ENCODE peak calls at places on chromosomes 11 and 22, in seven cellular contexts. Q is tibial nerve, J is epithelial cell of esophagus, E is ovary, R is HFFc6, F is fibroblast of mammary gland, W is astrocyte of the spinal cord. O is an unnamed sample.

GRCh38 chr11:109247071-109247470 is 174.9 kb upstream of the C11orf87 start:
- DNase-seq in Q (no peak), J (peak; percentile 82), E (no peak), R (peak; percentile 14), F (peak; percentile 69), W (peak; percentile 16), O (no peak)

GRCh38 chr11:16528639-16529038 is 172.3 kb upstream of the SOX6 start:
- DNase-seq in Q (no peak), J (no peak), E (no peak), R (no peak), F (no peak), W (no peak), O (no peak)

GRCh38 chr11:46827995-46828394 is 18.1 kb downstream of the CKAP5 start:
- DNase-seq in Q (no peak), J (no peak), E (no peak), R (no peak), F (peak; percentile 27), W (peak; percentile 22), O (no peak)

GRCh38 chr11:47443028-47443700 is 5.8 kb downstream of the RAPSN start:
- DNase-seq in Q (no peak), J (no peak), E (no peak), R (no peak), F (no peak), W (no peak), O (no peak)

GRCh38 chr11:78737891-78738290 is 163.2 kb upstream of the NARS2 start:
- DNase-seq in Q (no peak), J (no peak), E (no peak), R (no peak), F (peak; percentile 8), W (peak; percentile 36), O (no peak)

GRCh38 chr11:59172345-59173079 is 580 bp downstream of the DTX4 start:
- DNase-seq in Q (no peak), J (no peak), E (peak; percentile 58), R (no peak), F (no peak), W (no peak), O (peak; percentile 14)

GRCh38 chr22:22513619-22514018 is 5.1 kb upstream of the ZNF280B start:
- DNase-seq in Q (no peak), J (no peak), E (no peak), R (no peak), F (no peak), W (no peak), O (no peak)

GRCh38 chr22:43148581-43148980 is 2.8 kb upstream of the TSPO start:
- DNase-seq in Q (no peak), J (peak; percentile 56), E (no peak), R (no peak), F (no peak), W (no peak), O (peak; percentile 42)

GRCh38 chr22:31329029-31329428 is 17.1 kb downstream of the PATZ1 start:
- DNase-seq in Q (no peak), J (peak; percentile 40), E (no peak), R (peak; percentile 16), F (no peak), W (peak; percentile 40), O (no peak)

GRCh38 chr11:17986007-17986710 is 26.7 kb downstream of the SERGEF start:
- DNase-seq in Q (peak; percentile 12), J (peak; percentile 73), E (peak; percentile 60), R (peak; percentile 60), F (peak; percentile 92), W (peak; percentile 85), O (no peak)

GRCh38 chr11:71368966-71369365 is 79.2 kb downstream of the DHCR7 start:
- DNase-seq in Q (no peak), J (no peak), E (no peak), R (no peak), F (no peak), W (no peak), O (no peak)

GRCh38 chr22:49218142-49218541 is 609.5 kb downstream of the BRD1 start:
- DNase-seq in Q (no peak), J (no peak), E (no peak), R (no peak), F (no peak), W (no peak), O (no peak)

GRCh38 chr11:120337133-120337895 is 1.1 kb downstream of the ARHGEF12 start:
- DNase-seq in Q (peak; percentile 42), J (no peak), E (peak; percentile 62), R (no peak), F (peak; percentile 28), W (no peak), O (no peak)

GRCh38 chr22:19232620-19233019 is 54.1 kb upstream of the SLC25A1 start:
- DNase-seq in Q (no peak), J (no peak), E (no peak), R (no peak), F (no peak), W (no peak), O (no peak)

GRCh38 chr22:37329239-37330140 is 47.2 kb downstream of the CYTH4 start:
- DNase-seq in Q (no peak), J (peak; percentile 81), E (no peak), R (peak; percentile 74), F (peak; percentile 83), W (no peak), O (no peak)

GRCh38 chr11:120025606-120026335 is 112.1 kb downstream of the TRIM29 start:
- DNase-seq in Q (no peak), J (no peak), E (no peak), R (no peak), F (no peak), W (no peak), O (no peak)

GRCh38 chr22:32535531-32536190 is 61.0 kb downstream of the FBXO7 start:
- DNase-seq in Q (no peak), J (no peak), E (no peak), R (no peak), F (no peak), W (no peak), O (no peak)

GRCh38 chr11:77202941-77203900 is 75.2 kb downstream of the MYO7A start:
- DNase-seq in Q (no peak), J (no peak), E (no peak), R (no peak), F (no peak), W (no peak), O (peak; percentile 19)

GRCh38 chr22:44360686-44361381 is 48.1 kb upstream of the SHISAL1 start:
- DNase-seq in Q (no peak), J (peak; percentile 94), E (peak; percentile 53), R (peak; percentile 75), F (peak; percentile 64), W (peak; percentile 71), O (no peak)
- TF ChIP-seq CTCF in Q (peak; percentile 25), J (peak; percentile 45), E (peak; percentile 59), R (peak; percentile 51), F (no peak), W (peak; percentile 40), O (no peak)

GRCh38 chr11:86990520-86990919 is 35.3 kb upstream of the FZD4 start:
- DNase-seq in Q (no peak), J (peak; percentile 77), E (no peak), R (peak; percentile 39), F (peak; percentile 37), W (peak; percentile 86), O (no peak)

GRCh38 chr11:86990079-86990478 is 34.9 kb upstream of the FZD4 start:
- DNase-seq in Q (no peak), J (no peak), E (no peak), R (no peak), F (no peak), W (peak; percentile 30), O (no peak)

GRCh38 chr11:86984701-86985100 is 29.5 kb upstream of the FZD4 start:
- DNase-seq in Q (no peak), J (no peak), E (no peak), R (no peak), F (no peak), W (no peak), O (no peak)

GRCh38 chr11:86988351-86988881 is 33.2 kb upstream of the FZD4 start:
- DNase-seq in Q (no peak), J (no peak), E (no peak), R (no peak), F (no peak), W (no peak), O (no peak)

DNA sequence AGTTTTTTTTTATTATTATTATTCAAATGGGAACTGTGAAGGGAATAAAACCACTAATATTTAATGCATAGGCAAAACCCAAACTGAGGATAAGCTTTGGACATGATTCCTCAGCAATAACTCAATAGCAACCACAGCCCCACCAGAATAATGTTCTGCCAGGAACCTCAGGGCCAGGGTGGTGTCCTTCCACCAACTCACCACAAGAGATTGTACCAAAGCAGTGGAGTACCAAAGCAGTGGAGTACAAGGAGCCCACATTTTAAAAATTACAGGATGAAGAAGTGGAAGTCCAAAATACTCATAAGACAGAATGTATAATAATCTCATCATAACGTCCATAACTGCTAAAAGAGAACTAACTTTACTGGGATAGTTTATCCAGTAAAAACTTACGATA is 32.5 kb upstream of the FZD4 start:
- DNase-seq in Q (no peak), J (no peak), E (no peak), R (no peak), F (no peak), W (peak; percentile 16), O (no peak)
- TF ChIP-seq CTCF in Q (no peak), J (no peak), E (no peak), R (no peak), F (no peak), W (no peak), O (no peak)

DNA sequence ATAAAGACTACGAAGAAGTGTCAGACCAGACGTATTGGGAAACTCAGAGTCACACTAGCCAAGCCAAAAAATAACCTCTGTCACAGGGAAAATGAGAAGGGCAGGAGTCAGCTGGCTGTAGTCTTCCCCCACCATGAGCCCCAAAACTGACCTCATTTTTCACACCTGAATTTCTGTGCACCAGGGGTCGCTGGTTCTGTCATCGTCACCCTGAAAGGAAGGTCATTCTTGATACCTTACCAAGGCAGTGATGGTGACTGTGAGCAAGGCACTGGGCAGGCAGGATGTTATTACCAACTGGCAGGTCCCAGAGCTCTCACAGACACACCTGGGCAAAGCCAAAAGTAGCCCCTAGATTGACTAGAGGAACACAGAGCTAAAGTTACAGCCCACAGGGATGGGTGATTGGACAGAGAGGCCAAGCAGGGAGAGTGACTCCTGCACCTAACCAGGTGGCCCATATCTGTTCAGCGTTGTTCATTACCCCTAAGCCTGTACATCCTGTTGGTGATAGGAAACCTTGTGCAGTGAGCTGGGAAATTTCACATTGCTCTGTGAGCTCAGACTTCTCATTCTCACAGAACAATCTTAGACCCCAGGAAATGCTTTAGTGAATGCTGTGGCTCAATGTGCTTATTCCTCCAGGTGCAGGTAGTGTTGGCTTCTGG is 32.3 kb upstream of the OR56A1 start:
- DNase-seq in Q (no peak), J (no peak), E (no peak), R (no peak), F (no peak), W (no peak), O (no peak)
- TF ChIP-seq CTCF in Q (no peak), J (peak; percentile 1), E (no peak), R (no peak), F (no peak), W (no peak), O (no peak)

DNA sequence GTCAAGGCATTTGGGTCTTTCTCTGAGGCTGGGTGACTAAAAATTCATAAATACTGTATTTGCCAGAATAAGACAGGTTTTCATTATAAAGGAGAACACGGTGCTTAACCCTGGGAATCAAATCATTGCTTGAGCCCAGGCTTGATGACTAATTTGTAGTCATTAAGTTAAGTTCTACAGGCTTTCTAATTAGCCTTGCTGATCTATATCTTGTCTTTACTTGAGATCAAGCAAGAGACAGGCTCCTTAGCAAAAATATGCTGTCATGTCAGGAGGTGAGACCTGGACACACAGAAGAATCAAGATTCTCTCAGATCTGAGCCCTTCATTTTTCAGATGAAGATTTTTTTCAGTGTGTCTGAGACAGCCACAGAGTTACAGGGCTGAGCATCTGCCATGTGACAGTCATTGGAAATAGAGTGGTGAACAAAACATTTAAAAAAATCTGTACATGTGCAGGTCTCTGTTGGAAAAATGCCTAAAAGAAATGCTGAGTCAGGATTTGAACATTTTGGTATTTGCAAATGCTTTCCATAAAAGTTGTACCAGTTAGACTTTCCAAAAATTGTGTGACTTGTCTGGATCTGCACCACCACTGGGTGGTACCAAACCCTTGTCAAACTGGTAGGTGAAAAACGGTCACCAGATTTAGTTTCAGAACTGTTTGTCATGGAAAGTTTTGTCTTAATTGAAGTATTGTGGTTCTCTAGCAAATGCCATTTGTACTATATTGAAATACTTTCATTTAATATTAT is 14.7 kb downstream of the ACAT1 start:
- DNase-seq in Q (no peak), J (peak; percentile 42), E (no peak), R (peak; percentile 54), F (peak; percentile 34), W (peak; percentile 27), O (peak; percentile 29)
- TF ChIP-seq CTCF in Q (no peak), J (peak; percentile 48), E (no peak), R (peak; percentile 65), F (peak; percentile 17), W (no peak), O (peak; percentile 11)